ENCODE peak calls at places on chromosomes 4 and X, in seven cellular contexts. T is IMR-90, Q is neuronal stem cell, Z is H9, A is mesenchymal stem cell, X is H1, R is trophoblast cell. E is an unnamed sample.

GRCh38 chr4:172686021-172686420 is 482.6 kb upstream of the GALNT7 start:
- DNase-seq in T (no peak), Q (no peak), Z (no peak), A (no peak), X (no peak), R (no peak), E (no peak)

GRCh38 chr4:77358315-77358928 is 201.4 kb downstream of the CCNG2 start:
- DNase-seq in T (peak), Q (peak), Z (peak), A (peak), X (no peak), R (peak), E (peak)

GRCh38 chr4:132488555-132488954 is 660.5 kb upstream of the PCDH10 start:
- DNase-seq in T (no peak), Q (no peak), Z (no peak), A (no peak), X (no peak), R (no peak), E (no peak)

GRCh38 chr4:141117935-141118334 is 15.3 kb downstream of the RNF150 start:
- DNase-seq in T (no peak), Q (no peak), Z (no peak), A (no peak), X (no peak), R (no peak), E (peak)

GRCh38 chrX:20228245-20228644 is 38.5 kb downstream of the RPS6KA3 start:
- DNase-seq in T (no peak), Q (no peak), Z (no peak), A (no peak), X (no peak), R (no peak), E (peak)

GRCh38 chr4:176302283-176303275 is 17.2 kb upstream of the SPCS3 start:
- DNase-seq in T (peak), Q (no peak), Z (no peak), A (peak), X (no peak), R (peak), E (peak)

GRCh38 chrX:113048896-113049295 is 208.3 kb upstream of the AMOT start:
- DNase-seq in T (no peak), Q (no peak), Z (no peak), A (no peak), X (no peak), R (no peak), E (no peak)

GRCh38 chr4:121817006-121817405 is 6.7 kb downstream of the CCNA2 start:
- DNase-seq in T (no peak), Q (no peak), Z (no peak), A (no peak), X (no peak), R (no peak), E (no peak)

GRCh38 chrX:105191878-105192277 is 28.6 kb downstream of the TEX13A start:
- DNase-seq in T (no peak), Q (no peak), Z (peak), A (peak), X (peak), R (peak), E (peak)

GRCh38 chr4:25795566-25796454 is 67.0 kb downstream of the SEL1L3 start:
- DNase-seq in T (peak), Q (peak), Z (peak), A (peak), X (peak), R (peak), E (peak)

GRCh38 chrX:88903989-88904718 is 157.1 kb downstream of the CPXCR1 start:
- DNase-seq in T (no peak), Q (no peak), Z (no peak), A (no peak), X (no peak), R (no peak), E (no peak)

GRCh38 chrX:122517781-122518180 is 666.3 kb upstream of the GRIA3 start:
- DNase-seq in T (peak), Q (no peak), Z (no peak), A (peak), X (no peak), R (no peak), E (no peak)

GRCh38 chr4:70994387-70995099 is 1.1 kb downstream of the DCK start:
- DNase-seq in T (no peak), Q (no peak), Z (no peak), A (no peak), X (no peak), R (no peak), E (no peak)

GRCh38 chr4:142846729-142847606 is 867 bp upstream of the INPP4B start:
- DNase-seq in T (no peak), Q (peak), Z (peak), A (peak), X (peak), R (peak), E (peak)

GRCh38 chr4:29320947-29321583 is 1399.1 kb upstream of the PCDH7 start:
- DNase-seq in T (no peak), Q (no peak), Z (no peak), A (no peak), X (no peak), R (no peak), E (peak)

GRCh38 chrX:130770615-130771014 is 132.4 kb downstream of the ENOX2 start:
- DNase-seq in T (peak), Q (no peak), Z (no peak), A (peak), X (no peak), R (no peak), E (no peak)

GRCh38 chr4:140654516-140654855 is 85.7 kb upstream of the UCP1 start:
- DNase-seq in T (peak), Q (no peak), Z (no peak), A (no peak), X (no peak), R (peak), E (peak)

GRCh38 chr4:169009281-169010124 is 552 bp downstream of the CBR4 start:
- DNase-seq in T (peak), Q (peak), Z (peak), A (peak), X (peak), R (peak), E (peak)

GRCh38 chrX:39519213-39519544 is 578.6 kb downstream of the BCOR start:
- DNase-seq in T (no peak), Q (no peak), Z (no peak), A (no peak), X (no peak), R (no peak), E (no peak)

GRCh38 chrX:68693481-68694410 is 46.3 kb downstream of the STARD8 start:
- DNase-seq in T (peak), Q (peak), Z (peak), A (peak), X (peak), R (peak), E (peak)

GRCh38 chrX:78650906-78651437 is 8.2 kb downstream of the RTL3 start:
- DNase-seq in T (peak), Q (no peak), Z (no peak), A (peak), X (no peak), R (no peak), E (no peak)

GRCh38 chrX:11934089-11934488 is 176.1 kb downstream of the MSL3 start:
- DNase-seq in T (no peak), Q (no peak), Z (no peak), A (peak), X (no peak), R (no peak), E (no peak)
- H3K18ac ChIP-seq in T (no peak), Q (no peak), Z (no peak), A (no peak), X (no peak), R (no peak), E (no peak)

DNA sequence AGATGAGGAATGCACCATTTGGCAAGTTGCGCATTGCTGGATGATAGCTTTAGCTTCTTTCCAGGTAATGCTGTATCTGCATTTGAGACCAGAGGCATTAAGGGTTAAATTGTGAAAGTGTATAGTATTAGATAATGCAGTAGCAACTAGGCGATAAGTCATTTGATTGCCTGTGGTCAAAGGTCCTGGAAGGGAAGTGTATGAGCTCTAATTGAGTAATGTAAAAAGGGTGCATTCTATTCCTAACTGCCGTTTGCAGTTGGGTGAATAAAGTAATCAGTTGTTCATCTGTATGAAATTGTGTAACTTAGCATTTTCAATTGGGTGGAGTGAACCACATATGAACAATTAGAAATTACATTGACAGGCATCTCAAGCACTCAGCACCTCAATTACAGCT is 54.5 kb upstream of the WDR1 start:
- DNase-seq in T (no peak), Q (no peak), Z (no peak), A (no peak), X (no peak), R (no peak), E (no peak)
- H3K18ac ChIP-seq in T (no peak), Q (no peak), Z (no peak), A (no peak), X (no peak), R (no peak), E (no peak)

GRCh38 chrX:33923262-33923661 is 208.9 kb downstream of the FAM47A start:
- DNase-seq in T (no peak), Q (no peak), Z (no peak), A (no peak), X (no peak), R (no peak), E (no peak)
- H3K18ac ChIP-seq in T (no peak), Q (no peak), Z (no peak), A (no peak), X (no peak), R (no peak), E (no peak)

GRCh38 chr4:147756417-147756816 is 24.5 kb downstream of the ARHGAP10 start:
- DNase-seq in T (no peak), Q (no peak), Z (no peak), A (no peak), X (no peak), R (no peak), E (no peak)

GRCh38 chr4:147761218-147761883 is 29.5 kb downstream of the ARHGAP10 start:
- DNase-seq in T (no peak), Q (no peak), Z (no peak), A (no peak), X (no peak), R (no peak), E (no peak)

GRCh38 chr4:147760176-147760575 is 28.3 kb downstream of the ARHGAP10 start:
- DNase-seq in T (no peak), Q (no peak), Z (no peak), A (no peak), X (no peak), R (no peak), E (no peak)

GRCh38 chr4:147765121-147765521 is 33.2 kb downstream of the ARHGAP10 start:
- DNase-seq in T (no peak), Q (no peak), Z (no peak), A (no peak), X (no peak), R (peak), E (no peak)

GRCh38 chr4:147760695-147761094 is 28.8 kb downstream of the ARHGAP10 start:
- DNase-seq in T (no peak), Q (no peak), Z (no peak), A (no peak), X (no peak), R (no peak), E (no peak)
- H3K18ac ChIP-seq in T (peak), Q (no peak), Z (no peak), A (no peak), X (no peak), R (no peak), E (no peak)

DNA sequence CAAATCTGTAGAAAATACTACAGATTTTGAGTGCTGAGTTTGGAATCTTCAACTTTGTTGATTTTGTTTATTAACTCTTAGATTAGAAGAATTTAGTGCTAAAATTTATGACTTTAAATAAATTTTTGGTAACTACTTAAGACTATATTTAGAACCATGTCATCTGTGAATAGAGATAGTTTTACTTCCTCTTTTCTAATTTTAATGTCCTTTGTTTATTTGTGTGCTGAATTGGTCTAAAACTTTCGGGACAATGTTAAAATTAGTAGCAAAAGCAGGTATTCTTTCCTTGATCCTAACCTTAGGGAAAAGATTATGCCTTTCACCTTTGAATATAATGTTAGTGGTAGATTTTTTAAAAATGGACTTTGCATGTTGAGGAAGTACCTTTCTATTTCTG is 119.7 kb upstream of the CXorf51A start:
- DNase-seq in T (no peak), Q (no peak), Z (no peak), A (no peak), X (no peak), R (no peak), E (no peak)
- H3K18ac ChIP-seq in T (no peak), Q (no peak), Z (no peak), A (no peak), X (no peak), R (no peak), E (no peak)

DNA sequence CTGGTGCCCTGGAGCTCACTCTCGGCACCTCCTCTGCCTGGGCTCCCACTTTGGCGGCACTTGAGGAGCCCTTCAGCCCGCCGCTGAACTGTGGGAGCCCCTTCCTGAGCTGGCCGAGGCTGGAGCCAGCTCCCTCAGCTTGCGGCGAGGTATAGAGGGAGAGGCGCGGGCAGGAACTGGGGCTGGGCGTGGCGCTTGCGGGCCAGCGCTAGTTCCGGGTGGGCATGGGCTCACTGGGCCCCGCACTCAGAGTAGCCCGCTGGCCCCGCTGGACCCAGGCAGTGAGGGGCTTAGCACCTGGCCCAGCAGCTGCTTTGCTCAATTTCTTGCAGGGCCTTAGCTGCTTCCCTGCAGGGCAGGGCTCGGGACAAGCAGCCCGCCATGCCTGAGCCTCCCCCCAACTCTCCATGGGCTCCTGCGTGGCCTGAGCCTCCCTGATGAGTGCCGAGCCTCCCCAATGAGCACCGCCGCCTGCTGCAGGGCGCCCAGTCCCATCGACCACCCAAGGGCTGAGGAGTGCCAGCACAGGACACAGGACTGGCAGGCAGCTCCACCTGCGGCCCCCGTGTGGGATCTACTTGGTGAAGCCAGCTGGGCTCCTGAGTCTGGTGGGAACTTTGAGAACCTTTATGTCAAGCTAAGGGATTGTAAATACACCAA is 26.7 kb upstream of the FAM90A26 start:
- DNase-seq in T (no peak), Q (no peak), Z (no peak), A (no peak), X (no peak), R (no peak), E (no peak)
- H3K18ac ChIP-seq in T (no peak), Q (peak), Z (no peak), A (no peak), X (no peak), R (no peak), E (no peak)

E was measured in mesendoderm.